ENCODE peak calls at places on chromosomes 6 and 20, in ten cellular contexts. F, P, L, G, I, B, J, D, H and X are unnamed samples.

GRCh38 chr6:17015551-17016381 is 86.1 kb upstream of the STMND1 start:
- DNase-seq in H (peak), I (no peak), F (no peak), L (no peak), J (no peak), G (no peak), P (no peak), D (no peak), B (peak), X (no peak)

GRCh38 chr6:139133272-139133671 is 1.6 kb upstream of the HECA start:
- DNase-seq in I (no peak), P (no peak), G (peak), F (no peak), B (no peak), L (no peak), J (no peak), H (no peak), D (no peak), X (no peak)

GRCh38 chr6:34638834-34639736 is 57.5 kb downstream of the ILRUN start:
- DNase-seq in P (no peak), L (no peak), J (no peak), D (no peak), F (no peak), H (no peak), B (peak), G (no peak), I (no peak), X (no peak)

GRCh38 chr6:37648465-37649330 is 49.0 kb downstream of the MDGA1 start:
- DNase-seq in D (no peak), L (no peak), I (no peak), G (peak), H (no peak), F (no peak), P (peak), J (no peak), B (no peak), X (no peak)

GRCh38 chr20:9889270-9889981 is 50.5 kb upstream of the PAK5 start:
- DNase-seq in L (no peak), G (no peak), P (no peak), F (no peak), J (no peak), H (no peak), I (no peak), B (no peak), D (no peak), X (peak)

GRCh38 chr6:108896111-108896661 is 48.0 kb downstream of the ARMC2 start:
- DNase-seq in B (no peak), L (no peak), J (no peak), I (no peak), F (peak), P (no peak), H (no peak), G (no peak), D (no peak), X (no peak)

GRCh38 chr6:52514514-52514913 is 62.3 kb downstream of the TRAM2 start:
- DNase-seq in B (peak), L (no peak), D (no peak), G (peak), I (peak), F (peak), J (no peak), H (peak), P (no peak), X (no peak)

GRCh38 chr6:135753196-135753595 is 98.3 kb upstream of the PDE7B start:
- DNase-seq in H (no peak), J (no peak), L (no peak), B (no peak), D (no peak), G (no peak), P (no peak), F (no peak), I (no peak), X (no peak)

GRCh38 chr6:3881722-3882421 is 32.7 kb downstream of the FAM50B start:
- DNase-seq in L (no peak), H (peak), F (no peak), B (no peak), G (no peak), I (no peak), P (no peak), D (no peak), J (no peak), X (no peak)

GRCh38 chr6:10954590-10955010 is 67.7 kb downstream of the SYCP2L start:
- DNase-seq in D (peak), F (peak), L (no peak), H (peak), G (peak), I (no peak), J (peak), B (no peak), P (peak), X (peak)

GRCh38 chr6:118565317-118565960 is 17.3 kb downstream of the PLN start:
- DNase-seq in J (peak), I (no peak), D (peak), B (no peak), F (peak), G (no peak), H (no peak), L (no peak), P (no peak), X (no peak)

GRCh38 chr6:141744194-141744925 is 388.4 kb upstream of the GJE1 start:
- DNase-seq in D (no peak), H (no peak), P (no peak), B (no peak), F (peak), G (no peak), L (no peak), I (no peak), J (no peak), X (no peak)

GRCh38 chr6:109713097-109713496 is 22.0 kb downstream of the FIG4 start:
- DNase-seq in D (no peak), F (no peak), P (no peak), G (no peak), B (no peak), J (no peak), H (no peak), I (no peak), L (no peak), X (no peak)

GRCh38 chr6:9233686-9234085 is 798.3 kb upstream of the SLC35B3 start:
- DNase-seq in H (no peak), B (no peak), P (no peak), D (no peak), I (no peak), G (no peak), J (no peak), F (no peak), L (no peak), X (no peak)

GRCh38 chr20:47501483-47502270 is at the start of gene NCOA3:
- DNase-seq in L (peak), H (peak), G (peak), D (peak), I (peak), F (peak), B (peak), P (peak), J (peak), X (peak)

GRCh38 chr6:43059168-43060033 is at the start of the genes KLC4 and MRPL2:
- DNase-seq in I (peak), P (peak), D (peak), L (peak), F (peak), J (peak), G (peak), H (peak), B (peak), X (peak)

GRCh38 chr6:43061861-43062260 is 2.4 kb downstream of the KLC4 start:
- DNase-seq in D (no peak), J (no peak), F (peak), B (no peak), G (no peak), H (no peak), I (no peak), P (no peak), L (no peak), X (peak)

GRCh38 chr6:43060755-43061633 is 1.6 kb downstream of the KLC4 start:
- DNase-seq in G (peak), B (no peak), J (no peak), D (no peak), I (no peak), L (no peak), H (no peak), F (no peak), P (no peak), X (no peak)

GRCh38 chr6:43058511-43058910 is 723 bp downstream of the MRPL2 start:
- DNase-seq in B (no peak), P (no peak), I (no peak), L (no peak), H (no peak), D (no peak), J (no peak), G (no peak), F (no peak), X (no peak)

GRCh38 chr6:43060034-43060754 is 763 bp downstream of the KLC4 start:
- DNase-seq in I (no peak), B (no peak), P (peak), J (peak), G (peak), H (no peak), L (no peak), F (no peak), D (no peak), X (peak)
- TF ChIP-seq POLR2A in I (peak), B (no peak), P (no peak), J (no peak), G (no peak), H (no peak), L (no peak), F (no peak), D (no peak), X (no peak)

GRCh38 chr20:49825521-49826033 is 12.9 kb downstream of the SLC9A8 start:
- DNase-seq in P (no peak), J (no peak), H (no peak), I (no peak), G (no peak), D (no peak), B (peak), F (no peak), L (no peak), X (no peak)
- TF ChIP-seq POLR2A in P (no peak), J (no peak), H (no peak), I (no peak), G (no peak), D (no peak), B (peak), F (no peak), L (no peak), X (no peak)

GRCh38 chr6:148507774-148508173 is 165.1 kb downstream of the SASH1 start:
- DNase-seq in J (no peak), D (no peak), H (no peak), F (peak), L (no peak), G (no peak), I (peak), P (no peak), B (peak), X (no peak)
- TF ChIP-seq POLR2A in J (no peak), D (no peak), H (no peak), F (no peak), L (no peak), G (no peak), I (peak), P (no peak), B (peak), X (no peak)

DNA sequence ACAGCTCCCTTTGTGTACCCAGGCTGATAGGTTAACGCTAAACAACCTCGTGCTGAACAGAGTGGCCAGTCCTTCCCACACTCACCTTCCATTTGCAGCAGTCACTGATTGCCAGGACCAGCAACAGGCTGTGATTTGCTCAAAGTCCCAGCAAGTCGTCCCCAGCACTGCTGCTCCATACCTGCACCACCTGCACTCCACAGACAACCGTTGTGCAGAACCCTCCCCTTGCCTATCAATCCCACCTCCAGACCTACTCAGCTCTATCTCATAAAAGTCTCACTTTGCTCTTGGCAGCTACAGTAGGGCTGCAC is 43.1 kb upstream of the SCML4 start:
- DNase-seq in G (no peak), H (no peak), B (no peak), D (no peak), P (no peak), J (no peak), L (no peak), F (no peak), I (no peak), X (no peak)
- TF ChIP-seq POLR2A in G (no peak), H (no peak), B (no peak), D (no peak), P (no peak), J (no peak), L (no peak), F (no peak), I (no peak), X (no peak)

GRCh38 chr6:15245361-15246216 is at the start of gene JARID2:
- DNase-seq in B (peak), I (peak), P (peak), J (peak), F (peak), D (peak), G (peak), L (peak), H (peak), X (peak)
- TF ChIP-seq POLR2A in B (peak), I (peak), P (no peak), J (peak), F (peak), D (peak), G (peak), L (no peak), H (peak), X (peak)